ENCODE peak calls at places on chromosome 20, in eight cellular contexts. O, B, K, Y, N, H, L and V are unnamed samples.
A peak's percentile ranks its signal among the peaks of the same experiment; 100 is the strongest.

GRCh38 chr20:59137532-59137931 is 26.1 kb upstream of the ZNF831 start:
- DNase-seq in N (no peak), L (no peak), K (no peak), H (no peak), B (no peak), O (no peak), Y (peak; percentile 77), V (peak; percentile 94)

GRCh38 chr20:53793783-53794383 is 200.2 kb upstream of the ZNF217 start:
- DNase-seq in B (no peak), L (no peak), H (no peak), N (no peak), Y (no peak), K (no peak), O (no peak), V (no peak)

GRCh38 chr20:64057628-64058498 is 5.1 kb upstream of the TCEA2 start:
- DNase-seq in Y (peak; percentile 83), N (peak; percentile 95), H (peak; percentile 62), B (peak; percentile 75), K (peak; percentile 89), O (no peak), L (peak; percentile 82), V (peak; percentile 83)

GRCh38 chr20:37233471-37234253 is 28.0 kb downstream of the GHRH start:
- DNase-seq in B (no peak), Y (no peak), H (no peak), O (no peak), N (no peak), L (no peak), K (no peak), V (no peak)

GRCh38 chr20:4026093-4026601 is 10.8 kb upstream of the RNF24 start:
- DNase-seq in O (peak; percentile 84), N (no peak), H (no peak), B (no peak), L (peak; percentile 52), K (peak; percentile 29), Y (no peak), V (no peak)

GRCh38 chr20:53743607-53744260 is 150.1 kb upstream of the ZNF217 start:
- DNase-seq in N (no peak), Y (no peak), H (no peak), K (no peak), O (no peak), L (no peak), B (no peak), V (no peak)

GRCh38 chr20:10857362-10858070 is 183.7 kb upstream of the JAG1 start:
- DNase-seq in H (no peak), K (no peak), O (peak; percentile 91), B (no peak), Y (no peak), N (no peak), L (no peak), V (peak; percentile 88)

GRCh38 chr20:43138061-43138860 is 51.4 kb downstream of the PTPRT start:
- DNase-seq in K (no peak), Y (peak; percentile 29), N (no peak), B (no peak), H (no peak), O (no peak), L (no peak), V (no peak)

GRCh38 chr20:36830791-36831691 is 44.9 kb upstream of the TLDC2 start:
- DNase-seq in K (no peak), O (peak; percentile 23), Y (peak; percentile 90), H (no peak), N (peak; percentile 83), L (peak; percentile 43), B (no peak), V (no peak)

GRCh38 chr20:44157061-44157460 is 29.9 kb downstream of the JPH2 start:
- DNase-seq in N (no peak), H (no peak), O (no peak), L (no peak), K (no peak), B (no peak), Y (peak; percentile 22), V (no peak)

GRCh38 chr20:44154521-44155001 is 32.4 kb downstream of the JPH2 start:
- DNase-seq in H (no peak), L (no peak), N (no peak), Y (peak; percentile 24), O (peak; percentile 69), B (no peak), K (no peak), V (no peak)

GRCh38 chr20:44159711-44160110 is 27.3 kb downstream of the JPH2 start:
- DNase-seq in B (no peak), H (no peak), O (no peak), L (no peak), N (no peak), K (no peak), Y (no peak), V (no peak)

GRCh38 chr20:44160133-44160532 is 26.9 kb downstream of the JPH2 start:
- DNase-seq in L (no peak), N (no peak), K (no peak), B (no peak), Y (peak; percentile 19), O (no peak), H (no peak), V (no peak)

GRCh38 chr20:44159125-44159524 is 27.9 kb downstream of the JPH2 start:
- DNase-seq in Y (no peak), O (no peak), L (no peak), H (no peak), B (no peak), K (no peak), N (no peak), V (no peak)
- H3K4me1 ChIP-seq in Y (peaks cover 28% of the 10 kb centered on the region), O (no peaks in the 10 kb centered on the region), L (peaks cover 3% of the 10 kb centered on the region), H (no peaks in the 10 kb centered on the region), B (no peaks in the 10 kb centered on the region), K (no peaks in the 10 kb centered on the region), N (no peaks in the 10 kb centered on the region), V (no peaks in the 10 kb centered on the region)

DNA sequence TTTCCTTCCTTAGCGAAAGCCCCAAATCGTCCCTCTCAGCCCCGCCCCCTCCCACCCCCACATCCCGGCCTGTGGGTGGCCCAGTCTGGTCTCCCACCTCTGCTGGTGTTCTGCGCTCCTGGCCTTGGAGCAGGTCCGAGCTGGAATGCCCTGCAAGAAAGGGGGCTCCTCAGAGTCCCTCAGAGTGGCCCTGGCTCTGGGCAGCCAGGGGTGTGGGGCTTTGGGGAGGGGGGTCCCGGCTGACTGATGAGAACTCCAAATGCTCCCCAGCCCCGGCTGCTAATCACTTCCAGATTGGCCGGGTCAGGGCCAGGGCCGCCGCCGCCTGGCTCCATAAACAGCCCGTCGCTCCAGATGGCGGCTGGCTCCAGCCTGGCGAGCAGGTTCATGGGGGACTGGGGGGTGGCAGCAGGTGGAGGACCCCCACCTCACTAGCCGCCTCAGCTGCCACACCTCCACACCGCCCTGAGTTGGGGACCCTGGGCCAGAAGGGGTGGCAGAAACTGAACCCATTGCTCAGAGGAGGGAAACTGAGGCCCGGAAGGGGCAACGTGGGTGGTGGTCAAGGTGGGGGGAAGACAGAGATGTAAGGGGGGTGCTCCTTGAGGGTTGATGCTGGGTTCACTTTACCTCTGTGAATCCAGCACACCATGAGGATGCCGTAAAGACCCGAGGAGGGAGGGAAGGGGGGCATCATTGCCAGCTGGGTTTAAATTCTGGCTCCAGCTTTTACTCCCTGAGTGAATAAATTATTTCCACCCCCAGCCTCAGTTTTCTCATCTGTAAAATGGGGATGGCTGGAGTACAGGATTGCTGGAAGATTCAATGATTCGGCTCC is 59.8 kb downstream of the UBE2V1 start:
- DNase-seq in B (no peak), O (no peak), L (no peak), Y (no peak), H (no peak), N (no peak), K (no peak), V (no peak)
- H3K4me3 ChIP-seq in B (no peak overlapping the region), O (no peak overlapping the region), L (no peak overlapping the region), Y (no peak overlapping the region), H (no peak overlapping the region), N (no peak overlapping the region), K (no peak overlapping the region), V (no peak overlapping the region)

GRCh38 chr20:31720486-31721407 is 1.9 kb downstream of the BCL2L1 start:
- DNase-seq in B (peak; percentile 85), K (no peak), Y (no peak), O (no peak), H (no peak), N (no peak), L (no peak), V (peak; percentile 64)
- H3K4me1 ChIP-seq in B (peaks cover 49% of the 10 kb centered on the region), K (peaks cover 27% of the 10 kb centered on the region), Y (peaks cover 54% of the 10 kb centered on the region), O (peaks cover 36% of the 10 kb centered on the region), H (peaks cover 45% of the 10 kb centered on the region), N (peaks cover 39% of the 10 kb centered on the region), L (peaks cover 34% of the 10 kb centered on the region), V (peaks cover 32% of the 10 kb centered on the region)

GRCh38 chr20:40980106-40980827 is 48.4 kb upstream of the TOP1 start:
- DNase-seq in B (no peak), H (no peak), K (no peak), O (no peak), N (no peak), L (no peak), Y (no peak), V (no peak)
- H3K4me3 ChIP-seq in B (no peak overlapping the region), H (no peak overlapping the region), K (no peak overlapping the region), O (no peak overlapping the region), N (no peak overlapping the region), L (no peak overlapping the region), Y (no peak overlapping the region), V (no peak overlapping the region)

GRCh38 chr20:17896247-17896723 is 72.3 kb downstream of the SNX5 start:
- DNase-seq in N (no peak), B (no peak), O (no peak), Y (no peak), K (no peak), L (no peak), H (no peak), V (no peak)

GRCh38 chr20:17895641-17896246 is 72.8 kb downstream of the SNX5 start:
- DNase-seq in N (peak; percentile 88), H (no peak), O (peak; percentile 74), Y (peak; percentile 78), B (no peak), K (peak; percentile 20), L (no peak), V (no peak)

GRCh38 chr20:17897566-17898307 is 70.9 kb downstream of the SNX5 start:
- DNase-seq in O (no peak), Y (no peak), K (no peak), N (no peak), B (no peak), L (no peak), H (no peak), V (no peak)

GRCh38 chr20:17898548-17898994 is 70.0 kb downstream of the SNX5 start:
- DNase-seq in H (peak; percentile 50), K (peak; percentile 46), O (peak; percentile 57), N (peak; percentile 88), B (peak; percentile 80), Y (peak; percentile 70), L (peak; percentile 78), V (peak; percentile 83)

GRCh38 chr20:17896771-17897369 is 71.7 kb downstream of the SNX5 start:
- DNase-seq in K (no peak), Y (no peak), O (no peak), L (no peak), B (no peak), H (no peak), N (no peak), V (no peak)
- H3K4me1 ChIP-seq in K (peaks cover 9% of the 10 kb centered on the region), Y (peaks cover 45% of the 10 kb centered on the region), O (peaks cover 7% of the 10 kb centered on the region), L (peaks cover 8% of the 10 kb centered on the region), B (peaks cover 10% of the 10 kb centered on the region), H (no peaks in the 10 kb centered on the region), N (peaks cover 17% of the 10 kb centered on the region), V (no peaks in the 10 kb centered on the region)